ENCODE peak calls at places on chromosomes 16 and 17, in six cellular contexts. V is A549, B is ovary, J is astrocyte, Y is adrenal gland, K is cardiac muscle cell. N is an unnamed sample. For H3K4me1, the result is how much of the 10 kb centered on the place peaks cover.

GRCh38 chr16:75065149-75065807 is 51.3 kb downstream of the LDHD start:
- DNase-seq in V (peak), B (no peak), J (no peak), Y (no peak), K (no peak), N (no peak)

GRCh38 chr17:50165466-50165865 is 339 bp upstream of the SGCA start:
- DNase-seq in V (no peak), B (no peak), J (no peak), Y (no peak), K (no peak), N (no peak)

GRCh38 chr16:30417447-30418349 is 10.3 kb downstream of the ZNF771 start:
- DNase-seq in V (peak), B (peak), J (peak), Y (peak), K (peak), N (peak)

GRCh38 chr16:48498761-48499600 is 111.0 kb downstream of the N4BP1 start:
- DNase-seq in V (peak), B (peak), J (peak), Y (peak), K (peak), N (no peak)

GRCh38 chr17:41527076-41528023 is 758 bp downstream of the KRT19 start:
- DNase-seq in V (no peak), B (peak), J (no peak), Y (no peak), K (peak), N (peak)

GRCh38 chr17:62892069-62892675 is 73.9 kb upstream of the TANC2 start:
- DNase-seq in V (no peak), B (no peak), J (no peak), Y (peak), K (no peak), N (no peak)

GRCh38 chr16:1331712-1332617 is 1.5 kb upstream of the BAIAP3 start:
- DNase-seq in V (peak), B (no peak), J (no peak), Y (peak), K (peak), N (peak)

GRCh38 chr17:77842148-77842905 is 116.2 kb upstream of the TNRC6C start:
- DNase-seq in V (no peak), B (no peak), J (no peak), Y (no peak), K (no peak), N (no peak)

GRCh38 chr17:44069974-44070454 is 521 bp upstream of the G6PC3 start:
- DNase-seq in V (peak), B (no peak), J (no peak), Y (peak), K (peak), N (peak)

GRCh38 chr16:637081-638018 is 1.2 kb upstream of the METTL26 start:
- DNase-seq in V (peak), B (peak), J (peak), Y (peak), K (peak), N (peak)

GRCh38 chr17:8441690-8442089 is 6.0 kb downstream of the NDEL1 start:
- DNase-seq in V (no peak), B (no peak), J (no peak), Y (no peak), K (no peak), N (no peak)

GRCh38 chr17:62792122-62792800 is 15.9 kb downstream of the MARCHF10 start:
- DNase-seq in V (peak), B (no peak), J (peak), Y (peak), K (peak), N (no peak)

GRCh38 chr17:17555151-17555550 is 36.4 kb downstream of the PEMT start:
- DNase-seq in V (no peak), B (no peak), J (no peak), Y (no peak), K (no peak), N (no peak)

GRCh38 chr16:76749780-76750375 is 441.1 kb upstream of the MON1B start:
- DNase-seq in V (no peak), B (no peak), J (no peak), Y (no peak), K (no peak), N (no peak)

GRCh38 chr16:88634141-88634993 is 4.0 kb upstream of the IL17C start:
- DNase-seq in V (no peak), B (peak), J (no peak), Y (peak), K (peak), N (no peak)

GRCh38 chr17:32256012-32256694 is 9.5 kb upstream of the RHBDL3 start:
- DNase-seq in V (no peak), B (no peak), J (peak), Y (peak), K (no peak), N (no peak)

GRCh38 chr17:52158450-52159042 is at the start of gene CA10:
- DNase-seq in V (no peak), B (no peak), J (no peak), Y (no peak), K (no peak), N (no peak)

GRCh38 chr16:4718466-4718865 is 15.6 kb downstream of the ANKS3 start:
- DNase-seq in V (no peak), B (no peak), J (no peak), Y (no peak), K (no peak), N (no peak)

GRCh38 chr16:70553645-70554044 is 30.0 kb downstream of the SF3B3 start:
- DNase-seq in V (no peak), B (no peak), J (peak), Y (no peak), K (peak), N (no peak)

GRCh38 chr16:47059991-47060390 is 83.8 kb downstream of the NETO2 start:
- DNase-seq in V (no peak), B (no peak), J (no peak), Y (no peak), K (no peak), N (no peak)

GRCh38 chr17:82531431-82531881 is 11.9 kb downstream of the FOXK2 start:
- DNase-seq in V (no peak), B (no peak), J (peak), Y (peak), K (peak), N (no peak)

GRCh38 chr17:35214192-35214591 is 20.0 kb upstream of the SLC35G3 start:
- DNase-seq in V (no peak), B (no peak), J (no peak), Y (no peak), K (no peak), N (no peak)

GRCh38 chr16:51982715-51983680 is 563.9 kb downstream of the TOX3 start:
- DNase-seq in V (peak), B (no peak), J (peak), Y (peak), K (peak), N (peak)

GRCh38 chr16:58170223-58170622 is 27.7 kb downstream of the CSNK2A2 start:
- DNase-seq in V (no peak), B (no peak), J (no peak), Y (no peak), K (no peak), N (no peak)

GRCh38 chr16:89563639-89564392 is 3.3 kb downstream of the RPL13 start:
- DNase-seq in V (no peak), B (peak), J (no peak), Y (no peak), K (no peak), N (no peak)

GRCh38 chr17:48487221-48487620 is 43.6 kb downstream of the HOXB1 start:
- DNase-seq in V (no peak), B (no peak), J (no peak), Y (no peak), K (no peak), N (no peak)

GRCh38 chr17:31824771-31825360 is 34.2 kb downstream of the COPRS start:
- DNase-seq in V (no peak), B (no peak), J (no peak), Y (no peak), K (no peak), N (no peak)

GRCh38 chr17:18181358-18181757 is 2.3 kb upstream of the ALKBH5 start:
- DNase-seq in V (no peak), B (peak), J (peak), Y (no peak), K (no peak), N (no peak)

GRCh38 chr16:81424761-81425160 is 19.8 kb upstream of the CMIP start:
- DNase-seq in V (peak), B (no peak), J (no peak), Y (no peak), K (no peak), N (no peak)

DNA sequence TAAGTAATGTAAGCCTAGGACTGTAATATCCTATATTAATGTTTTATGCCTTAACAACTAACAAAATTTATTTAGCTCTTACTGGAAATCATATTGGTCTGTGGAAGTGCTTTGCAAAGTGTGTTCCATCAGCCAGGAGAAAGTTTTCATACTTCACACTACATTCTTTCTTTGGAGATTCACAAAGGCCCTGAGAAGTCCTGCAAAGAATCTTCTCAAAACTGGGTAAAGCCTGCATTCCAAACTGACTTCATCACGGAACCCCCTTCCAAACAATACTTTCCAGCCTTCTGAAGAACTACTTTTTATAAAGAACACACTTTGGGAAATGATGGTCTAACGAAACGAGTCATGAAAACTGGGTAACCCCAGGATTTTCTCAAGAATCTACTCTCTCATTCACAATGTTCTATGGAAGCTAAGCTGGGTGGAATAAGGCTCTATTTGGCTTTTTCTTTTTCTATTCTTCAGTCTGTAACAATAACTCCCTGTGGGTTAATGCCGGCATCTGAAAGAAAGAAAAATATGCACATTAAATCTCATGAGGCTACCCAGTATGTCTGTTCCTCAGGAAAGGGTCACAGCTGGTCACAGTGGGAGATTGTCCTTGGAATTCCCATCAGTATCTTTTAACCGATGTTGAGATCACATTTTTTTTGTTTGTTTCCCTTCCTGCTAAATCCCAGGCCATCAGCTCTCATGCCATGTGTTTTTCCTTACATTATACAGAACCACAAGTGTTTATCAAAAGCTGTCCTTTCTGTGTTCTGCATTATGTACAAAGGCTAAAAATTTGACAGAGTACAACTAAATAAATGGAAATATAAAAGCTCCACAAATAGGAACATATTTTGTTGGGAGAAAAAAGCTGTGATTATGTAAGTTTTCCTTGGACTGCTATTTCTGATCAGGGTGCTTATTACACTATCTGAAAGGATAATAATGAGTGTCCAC is 12.8 kb upstream of the AKAP1 start:
- DNase-seq in V (no peak), B (no peak), J (no peak), Y (no peak), K (no peak), N (no peak)
- TF ChIP-seq CTCF in V (no peak), B (no peak), J (no peak), Y (no peak), K (no peak), N (no peak)

DNA sequence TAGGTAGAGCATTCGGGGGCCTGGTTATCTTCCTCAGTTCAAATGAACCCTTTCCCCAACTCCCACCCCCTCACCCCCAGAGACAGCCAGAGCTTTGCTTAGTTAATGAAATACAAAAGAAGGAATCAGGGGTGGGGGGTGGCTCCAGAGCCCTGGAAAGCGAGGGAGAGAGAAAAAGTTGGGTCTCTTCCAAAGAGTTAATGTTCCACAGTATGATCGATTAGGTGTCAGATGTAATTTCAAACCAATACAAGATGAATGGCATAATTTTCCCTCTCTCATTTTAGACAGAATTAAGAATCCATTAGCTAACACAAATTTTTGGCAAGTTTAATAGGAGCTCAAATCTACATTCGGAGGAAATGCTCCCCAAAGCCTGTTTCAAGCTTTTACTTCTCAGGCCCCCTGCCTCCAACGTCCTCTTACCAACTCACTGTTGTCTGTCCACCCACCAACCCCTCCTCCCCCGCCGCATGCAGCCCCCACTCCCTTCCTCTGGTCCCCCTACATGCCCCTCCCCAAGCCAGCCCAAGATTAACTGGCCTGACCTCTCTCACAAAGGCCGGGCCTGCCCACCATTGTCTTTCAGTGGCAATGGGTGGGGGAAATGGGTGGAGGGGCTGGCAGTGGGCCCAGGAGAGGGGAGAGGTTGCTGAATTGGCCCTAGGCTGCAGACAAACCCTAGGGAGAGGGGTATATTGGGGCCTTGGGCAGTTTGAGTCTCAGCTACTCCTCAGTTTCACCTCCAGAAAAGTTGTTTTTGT is 28.2 kb downstream of the NEUROD2 start:
- DNase-seq in V (no peak), B (no peak), J (no peak), Y (no peak), K (no peak), N (no peak)
- H3K4me3 ChIP-seq in V (no peak), B (no peak), J (no peak), Y (no peak), K (no peak), N (no peak)

DNA sequence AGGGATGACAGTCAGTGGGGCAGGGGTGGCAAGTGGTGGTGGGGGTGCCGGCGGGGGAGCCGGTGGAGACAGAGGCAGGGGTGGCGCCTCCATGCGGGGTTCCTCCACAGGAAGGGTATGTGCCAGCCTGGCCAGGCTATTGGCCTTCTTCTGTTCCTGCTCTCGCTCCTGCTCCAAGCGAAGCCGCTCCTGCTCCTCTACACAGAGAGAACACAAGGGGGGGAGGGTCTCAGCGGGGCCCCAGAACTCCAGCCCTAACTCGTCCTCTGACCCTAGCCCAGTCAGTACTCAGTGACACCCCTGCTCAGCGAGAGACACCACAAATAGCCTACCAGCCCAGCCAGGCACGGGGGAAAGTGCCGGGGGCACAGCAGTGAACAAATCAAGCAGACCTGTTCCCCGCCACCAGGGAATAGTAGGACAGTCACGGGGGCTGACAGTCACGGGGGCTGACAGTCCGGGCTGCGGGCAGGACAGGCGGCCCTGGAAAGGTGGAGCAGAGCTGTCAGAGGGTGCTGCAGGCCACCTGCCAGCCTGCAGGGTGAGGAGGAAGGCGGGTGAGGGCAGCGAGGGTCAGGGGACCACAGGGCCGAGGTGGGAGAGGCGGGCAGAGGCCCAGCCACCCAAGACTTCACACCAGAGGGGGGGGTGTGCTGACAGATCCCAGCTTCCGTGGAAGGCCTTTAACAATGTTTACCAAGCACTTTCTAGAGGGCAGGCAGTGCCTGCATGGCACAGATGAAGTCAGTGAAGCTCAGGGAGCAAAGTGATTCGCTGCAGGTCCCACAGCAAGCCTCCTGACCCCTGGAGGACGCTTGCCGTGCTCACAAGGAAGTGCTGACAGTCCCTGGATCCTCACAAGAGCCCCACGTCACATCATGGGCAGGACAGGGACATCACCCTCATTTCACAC is 5.3 kb downstream of the MNT start:
- DNase-seq in V (peak), B (peak), J (no peak), Y (peak), K (peak), N (no peak)
- H3K4me1 ChIP-seq in V (half or more), B (under half), J (half or more), Y (half or more), K (under half), N (under half)

DNA sequence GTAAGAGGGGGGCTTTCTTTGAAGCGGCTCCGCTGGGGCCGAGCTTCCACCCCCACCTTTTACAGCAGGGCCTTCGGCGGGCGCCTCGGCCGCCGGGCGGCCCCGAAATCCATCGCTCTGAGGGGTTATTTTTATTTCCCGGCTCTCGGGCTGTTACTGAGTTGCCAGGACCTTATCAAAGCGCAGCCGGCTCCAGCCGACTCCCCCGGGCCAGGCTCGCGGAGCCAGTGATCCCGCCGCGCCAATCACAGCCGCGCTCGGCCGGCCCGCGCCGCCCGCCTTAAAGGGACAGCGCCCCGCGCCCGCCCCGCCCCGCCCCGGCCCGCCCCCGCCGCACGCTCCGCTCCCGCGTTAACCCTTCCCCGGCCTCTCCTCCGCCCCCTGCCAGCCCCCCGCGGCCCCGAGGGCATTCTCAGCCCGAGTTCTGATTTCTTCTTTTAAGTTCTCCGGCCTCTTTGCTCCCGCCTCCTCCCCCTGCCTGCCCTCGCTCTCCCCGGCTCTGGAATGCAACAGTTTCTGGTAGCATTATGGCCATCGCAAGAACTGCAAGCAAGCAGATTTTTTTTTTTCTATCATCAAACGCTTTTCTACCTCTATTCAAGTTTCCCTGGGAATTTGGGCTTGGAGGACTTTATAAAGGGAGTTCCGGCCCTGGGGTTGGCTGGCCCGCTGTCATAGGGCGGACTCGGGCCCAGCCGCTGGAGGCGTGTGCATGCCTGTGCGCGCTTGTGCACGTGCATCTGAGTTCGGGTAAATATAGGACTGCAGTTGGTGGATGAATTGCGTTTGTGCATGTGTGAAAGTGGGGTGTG is at the start of gene AXIN2:
- DNase-seq in V (peak), B (peak), J (peak), Y (peak), K (peak), N (peak)
- TF ChIP-seq CTCF in V (no peak), B (peak), J (peak), Y (peak), K (peak), N (peak)